ENCODE peak calls at places on chromosomes 2 and 18, in four cellular contexts. F, B, I and L are unnamed samples.

GRCh38 chr2:1004398-1004797 is 53.7 kb downstream of the SNTG2 start:
- DNase-seq in B (no peak), I (no peak), F (no peak), L (no peak)

GRCh38 chr2:105104208-105104731 is 66.4 kb downstream of the MRPS9 start:
- DNase-seq in I (no peak), F (no peak), B (no peak), L (no peak)

GRCh38 chr2:11669454-11670291 is at the start of gene NTSR2:
- DNase-seq in I (peak; percentile 49), F (no peak), B (peak; percentile 65), L (peak; percentile 66)

GRCh38 chr2:12555012-12555645 is 161.6 kb upstream of the TRIB2 start:
- DNase-seq in B (no peak), I (no peak), F (peak; percentile 38), L (no peak)

GRCh38 chr2:72214429-72215143 is 66.9 kb upstream of the CYP26B1 start:
- DNase-seq in F (no peak), I (no peak), B (no peak), L (no peak)

GRCh38 chr2:138829326-138829725 is 49.1 kb upstream of the NXPH2 start:
- DNase-seq in B (no peak), F (no peak), I (no peak), L (peak; percentile 43)

GRCh38 chr2:213281156-213281555 is 3.1 kb upstream of the SPAG16 start:
- DNase-seq in I (no peak), B (no peak), F (no peak), L (no peak)

GRCh38 chr2:150013011-150013410 is 425.4 kb upstream of the MMADHC start:
- DNase-seq in F (no peak), B (peak; percentile 7), I (no peak), L (no peak)

GRCh38 chr2:105373895-105374401 is 24.9 kb downstream of the FHL2 start:
- DNase-seq in I (no peak), F (peak; percentile 37), B (no peak), L (no peak)

GRCh38 chr2:149661844-149662243 is 74.3 kb upstream of the MMADHC start:
- DNase-seq in I (no peak), B (no peak), F (no peak), L (no peak)

GRCh38 chr2:105557021-105557420 is 158.2 kb upstream of the FHL2 start:
- DNase-seq in F (no peak), I (no peak), B (peak; percentile 48), L (no peak)

GRCh38 chr2:238231251-238231793 is 8.5 kb downstream of the HES6 start:
- DNase-seq in B (peak; percentile 66), F (peak; percentile 75), I (peak; percentile 74), L (peak; percentile 89)

GRCh38 chr18:79918089-79919011 is 33.1 kb downstream of the SLC66A2 start:
- DNase-seq in F (no peak), I (no peak), B (no peak), L (no peak)

GRCh38 chr18:9137168-9138066 is 836 bp downstream of the ANKRD12 start:
- DNase-seq in I (no peak), F (peak; percentile 86), B (peak; percentile 58), L (peak; percentile 74)

GRCh38 chr18:79046522-79046921 is 22.7 kb upstream of the ATP9B start:
- DNase-seq in I (no peak), F (no peak), B (no peak), L (no peak)

GRCh38 chr2:178506524-178506923 is 26.3 kb downstream of the PLEKHA3 start:
- DNase-seq in I (no peak), F (no peak), B (no peak), L (no peak)

GRCh38 chr18:13252696-13253410 is 34.3 kb downstream of the LDLRAD4 start:
- DNase-seq in I (peak; percentile 42), B (no peak), F (no peak), L (no peak)

GRCh38 chr2:3469486-3469885 is 49.8 kb downstream of the ADI1 start:
- DNase-seq in B (no peak), I (no peak), F (no peak), L (no peak)

GRCh38 chr18:68699043-68699442 is 15.9 kb downstream of the TMX3 start:
- DNase-seq in I (no peak), F (no peak), B (no peak), L (no peak)

GRCh38 chr2:235447210-235447609 is 46.6 kb upstream of the AGAP1 start:
- DNase-seq in B (no peak), I (no peak), F (no peak), L (no peak)